ENCODE peak calls at places on chromosomes 3 and 15, in four cellular contexts. L is Caki2, H is ovary, V is NCI-H1694 treated with DMSO at 0.1 percent for 48 hours. I is an unnamed sample.

GRCh38 chr3:52798376-52798977 is 3.9 kb downstream of the ITIH3 start:
- DNase-seq in L (no peak), H (no peak), V (no peak), I (no peak)

GRCh38 chr3:30626443-30627181 is 20.2 kb downstream of the TGFBR2 start:
- DNase-seq in L (peak; percentile 30), H (no peak), V (no peak), I (no peak)

GRCh38 chr3:66582721-66583141 is 81.9 kb upstream of the LRIG1 start:
- DNase-seq in L (no peak), H (no peak), V (no peak), I (peak; percentile 94)

GRCh38 chr3:9897408-9898372 is 5.0 kb upstream of the IL17RE start:
- DNase-seq in L (peak; percentile 87), H (no peak), V (no peak), I (peak; percentile 64)

GRCh38 chr15:61404567-61404966 is 175.5 kb upstream of the RORA start:
- DNase-seq in L (no peak), H (no peak), V (no peak), I (no peak)

GRCh38 chr3:133424937-133425869 is 25.3 kb downstream of the BFSP2 start:
- DNase-seq in L (no peak), H (no peak), V (no peak), I (no peak)

GRCh38 chr3:157247391-157247790 is 87.4 kb upstream of the CCNL1 start:
- DNase-seq in L (no peak), H (no peak), V (no peak), I (no peak)

GRCh38 chr3:100879445-100879844 is 113.8 kb downstream of the ABI3BP start:
- DNase-seq in L (no peak), H (no peak), V (no peak), I (peak; percentile 22)

GRCh38 chr15:95932676-95933075 is 397.8 kb upstream of the NR2F2 start:
- DNase-seq in L (no peak), H (no peak), V (no peak), I (peak; percentile 81)

GRCh38 chr3:107880702-107881101 is 210.1 kb downstream of the CD47 start:
- DNase-seq in L (no peak), H (no peak), V (no peak), I (no peak)